ENCODE peak calls at places on chromosome 18, in nine cellular contexts. One of them, this sample, is unnamed.

GRCh38 chr18:79856119-79857080 is 58.7 kb downstream of the KCNG2 start:
- DNase-seq in natural killer cell: no peak
- DNase-seq in RPMI8226: peak
- DNase-seq in T1000: no peak
- DNase-seq in NCI-H345: no peak
- DNase-seq in NCI-H1092: peak
- DNase-seq in activated naive CD8-positive, alpha-beta T cell treated with anti-CD3 and anti-CD28 coated beads, Interleukin-2, amount 50 U/mL, for 24 hours: no peak
- DNase-seq in AG08395: peak
- DNase-seq in astrocyte of the spinal cord: no peak
- DNase-seq in this sample: no peak

GRCh38 chr18:59139291-59139614 is 431 bp upstream of the SEC11C start:
- DNase-seq in RPMI8226: peak
- DNase-seq in NCI-H345: peak
- DNase-seq in T1000: peak
- DNase-seq in natural killer cell: peak
- DNase-seq in astrocyte of the spinal cord: no peak
- DNase-seq in NCI-H1092: peak
- DNase-seq in AG08395: peak
- DNase-seq in activated naive CD8-positive, alpha-beta T cell treated with anti-CD3 and anti-CD28 coated beads, Interleukin-2, amount 50 U/mL, for 24 hours: peak
- DNase-seq in this sample: peak

GRCh38 chr18:74722237-74722636 is 124.6 kb downstream of the ZNF407 start:
- DNase-seq in AG08395: peak
- DNase-seq in RPMI8226: peak
- DNase-seq in natural killer cell: no peak
- DNase-seq in astrocyte of the spinal cord: peak
- DNase-seq in NCI-H1092: no peak
- DNase-seq in T1000: no peak
- DNase-seq in NCI-H345: no peak
- DNase-seq in activated naive CD8-positive, alpha-beta T cell treated with anti-CD3 and anti-CD28 coated beads, Interleukin-2, amount 50 U/mL, for 24 hours: no peak
- DNase-seq in this sample: no peak

GRCh38 chr18:8988262-8988871 is 114.1 kb upstream of the NDUFV2 start:
- DNase-seq in activated naive CD8-positive, alpha-beta T cell treated with anti-CD3 and anti-CD28 coated beads, Interleukin-2, amount 50 U/mL, for 24 hours: peak
- DNase-seq in astrocyte of the spinal cord: peak
- DNase-seq in T1000: peak
- DNase-seq in RPMI8226: peak
- DNase-seq in AG08395: peak
- DNase-seq in NCI-H345: peak
- DNase-seq in NCI-H1092: peak
- DNase-seq in natural killer cell: peak
- DNase-seq in this sample: peak

GRCh38 chr18:48264508-48264907 is 144.7 kb downstream of the ZBTB7C start:
- DNase-seq in astrocyte of the spinal cord: no peak
- DNase-seq in natural killer cell: no peak
- DNase-seq in AG08395: no peak
- DNase-seq in T1000: no peak
- DNase-seq in RPMI8226: no peak
- DNase-seq in NCI-H1092: no peak
- DNase-seq in NCI-H345: no peak
- DNase-seq in activated naive CD8-positive, alpha-beta T cell treated with anti-CD3 and anti-CD28 coated beads, Interleukin-2, amount 50 U/mL, for 24 hours: no peak
- DNase-seq in this sample: no peak

GRCh38 chr18:62846334-62846733 is 131.0 kb downstream of the PHLPP1 start:
- DNase-seq in activated naive CD8-positive, alpha-beta T cell treated with anti-CD3 and anti-CD28 coated beads, Interleukin-2, amount 50 U/mL, for 24 hours: no peak
- DNase-seq in NCI-H1092: no peak
- DNase-seq in natural killer cell: no peak
- DNase-seq in astrocyte of the spinal cord: no peak
- DNase-seq in AG08395: no peak
- DNase-seq in T1000: no peak
- DNase-seq in RPMI8226: no peak
- DNase-seq in NCI-H345: no peak
- DNase-seq in this sample: no peak

GRCh38 chr18:59764281-59764680 is 67.1 kb upstream of the CCBE1 start:
- DNase-seq in activated naive CD8-positive, alpha-beta T cell treated with anti-CD3 and anti-CD28 coated beads, Interleukin-2, amount 50 U/mL, for 24 hours: no peak
- DNase-seq in T1000: no peak
- DNase-seq in NCI-H345: no peak
- DNase-seq in NCI-H1092: no peak
- DNase-seq in RPMI8226: no peak
- DNase-seq in AG08395: no peak
- DNase-seq in astrocyte of the spinal cord: no peak
- DNase-seq in natural killer cell: no peak
- DNase-seq in this sample: no peak

GRCh38 chr18:21997207-21998143 is 171.9 kb upstream of the GATA6 start:
- DNase-seq in astrocyte of the spinal cord: peak
- DNase-seq in AG08395: peak
- DNase-seq in activated naive CD8-positive, alpha-beta T cell treated with anti-CD3 and anti-CD28 coated beads, Interleukin-2, amount 50 U/mL, for 24 hours: no peak
- DNase-seq in natural killer cell: no peak
- DNase-seq in T1000: no peak
- DNase-seq in RPMI8226: peak
- DNase-seq in NCI-H1092: no peak
- DNase-seq in NCI-H345: no peak
- DNase-seq in this sample: peak

GRCh38 chr18:7902399-7902839 is 335.3 kb downstream of the PTPRM start:
- DNase-seq in natural killer cell: no peak
- DNase-seq in activated naive CD8-positive, alpha-beta T cell treated with anti-CD3 and anti-CD28 coated beads, Interleukin-2, amount 50 U/mL, for 24 hours: no peak
- DNase-seq in astrocyte of the spinal cord: peak
- DNase-seq in NCI-H1092: no peak
- DNase-seq in RPMI8226: no peak
- DNase-seq in NCI-H345: no peak
- DNase-seq in T1000: no peak
- DNase-seq in AG08395: no peak
- DNase-seq in this sample: no peak

GRCh38 chr18:45526120-45526841 is 89.0 kb upstream of the SLC14A2 start:
- DNase-seq in T1000: no peak
- DNase-seq in AG08395: peak
- DNase-seq in NCI-H1092: peak
- DNase-seq in activated naive CD8-positive, alpha-beta T cell treated with anti-CD3 and anti-CD28 coated beads, Interleukin-2, amount 50 U/mL, for 24 hours: no peak
- DNase-seq in astrocyte of the spinal cord: peak
- DNase-seq in NCI-H345: peak
- DNase-seq in natural killer cell: no peak
- DNase-seq in RPMI8226: no peak
- DNase-seq in this sample: no peak

GRCh38 chr18:23453657-23454011 is 547 bp downstream of the RIOK3 start:
- DNase-seq in AG08395: peak
- DNase-seq in astrocyte of the spinal cord: peak
- DNase-seq in activated naive CD8-positive, alpha-beta T cell treated with anti-CD3 and anti-CD28 coated beads, Interleukin-2, amount 50 U/mL, for 24 hours: no peak
- DNase-seq in natural killer cell: no peak
- DNase-seq in NCI-H345: no peak
- DNase-seq in NCI-H1092: no peak
- DNase-seq in T1000: no peak
- DNase-seq in RPMI8226: peak
- DNase-seq in this sample: peak

GRCh38 chr18:40824291-40824690 is 1130.7 kb upstream of the PIK3C3 start:
- DNase-seq in T1000: no peak
- DNase-seq in AG08395: no peak
- DNase-seq in NCI-H1092: no peak
- DNase-seq in NCI-H345: no peak
- DNase-seq in RPMI8226: no peak
- DNase-seq in activated naive CD8-positive, alpha-beta T cell treated with anti-CD3 and anti-CD28 coated beads, Interleukin-2, amount 50 U/mL, for 24 hours: no peak
- DNase-seq in natural killer cell: no peak
- DNase-seq in astrocyte of the spinal cord: no peak
- DNase-seq in this sample: no peak

GRCh38 chr18:9683418-9684396 is 24.4 kb upstream of the RAB31 start:
- DNase-seq in T1000: peak
- DNase-seq in NCI-H1092: no peak
- DNase-seq in AG08395: peak
- DNase-seq in astrocyte of the spinal cord: peak
- DNase-seq in natural killer cell: no peak
- DNase-seq in NCI-H345: no peak
- DNase-seq in RPMI8226: no peak
- DNase-seq in activated naive CD8-positive, alpha-beta T cell treated with anti-CD3 and anti-CD28 coated beads, Interleukin-2, amount 50 U/mL, for 24 hours: no peak
- DNase-seq in this sample: peak

GRCh38 chr18:50775207-50775606 is 44.6 kb downstream of the MRO start:
- DNase-seq in T1000: no peak
- DNase-seq in AG08395: no peak
- DNase-seq in RPMI8226: no peak
- DNase-seq in NCI-H1092: no peak
- DNase-seq in NCI-H345: no peak
- DNase-seq in natural killer cell: no peak
- DNase-seq in astrocyte of the spinal cord: no peak
- DNase-seq in activated naive CD8-positive, alpha-beta T cell treated with anti-CD3 and anti-CD28 coated beads, Interleukin-2, amount 50 U/mL, for 24 hours: no peak
- DNase-seq in this sample: no peak

This sample was measured in HT-29.